ENCODE peak calls at places on chromosomes 3 and 15, in eight cellular contexts. F is GM12878, B is spleen, R is esophagus muscularis mucosa, Q is stomach, X is upper lobe of left lung, Z is endothelial cell of umbilical vein, T is breast epithelium. G is an unnamed sample.

GRCh38 chr3:98962189-98962930 is 60.9 kb upstream of the DCBLD2 start:
- DNase-seq in F (no peak), B (no peak), R (no peak), Q (no peak), X (no peak), Z (peak), T (no peak), G (no peak)

GRCh38 chr3:134933997-134934396 is 138.9 kb downstream of the EPHB1 start:
- DNase-seq in F (no peak), B (no peak), R (no peak), Q (no peak), X (no peak), Z (no peak), T (no peak), G (no peak)

GRCh38 chr3:195386739-195387138 is 56.1 kb downstream of the ACAP2 start:
- DNase-seq in F (no peak), B (no peak), R (no peak), Q (no peak), X (no peak), Z (no peak), T (no peak), G (no peak)

GRCh38 chr15:88882745-88883144 is 12.6 kb downstream of the HAPLN3 start:
- DNase-seq in F (no peak), B (no peak), R (no peak), Q (no peak), X (no peak), Z (no peak), T (no peak), G (no peak)

GRCh38 chr3:114866430-114866829 is 280.7 kb downstream of the ZBTB20 start:
- DNase-seq in F (no peak), B (no peak), R (no peak), Q (no peak), X (no peak), Z (no peak), T (no peak), G (no peak)

GRCh38 chr3:183265713-183266417 is 12.8 kb downstream of the B3GNT5 start:
- DNase-seq in F (no peak), B (no peak), R (no peak), Q (peak), X (no peak), Z (peak), T (no peak), G (no peak)

GRCh38 chr15:31609243-31609642 is 282.6 kb downstream of the KLF13 start:
- DNase-seq in F (no peak), B (no peak), R (no peak), Q (no peak), X (no peak), Z (no peak), T (no peak), G (no peak)

GRCh38 chr3:58013973-58014649 is 5.9 kb downstream of the FLNB start:
- DNase-seq in F (no peak), B (no peak), R (no peak), Q (peak), X (no peak), Z (peak), T (no peak), G (no peak)

GRCh38 chr3:14460342-14461005 is 58.1 kb downstream of the SLC6A6 start:
- DNase-seq in F (no peak), B (no peak), R (no peak), Q (peak), X (peak), Z (peak), T (peak), G (no peak)

GRCh38 chr3:67637255-67637900 is 17.0 kb downstream of the SUCLG2 start:
- DNase-seq in F (no peak), B (no peak), R (no peak), Q (no peak), X (no peak), Z (no peak), T (no peak), G (no peak)

GRCh38 chr3:188390775-188391443 is 237.0 kb downstream of the LPP start:
- DNase-seq in F (no peak), B (no peak), R (no peak), Q (no peak), X (no peak), Z (no peak), T (no peak), G (no peak)

DNA sequence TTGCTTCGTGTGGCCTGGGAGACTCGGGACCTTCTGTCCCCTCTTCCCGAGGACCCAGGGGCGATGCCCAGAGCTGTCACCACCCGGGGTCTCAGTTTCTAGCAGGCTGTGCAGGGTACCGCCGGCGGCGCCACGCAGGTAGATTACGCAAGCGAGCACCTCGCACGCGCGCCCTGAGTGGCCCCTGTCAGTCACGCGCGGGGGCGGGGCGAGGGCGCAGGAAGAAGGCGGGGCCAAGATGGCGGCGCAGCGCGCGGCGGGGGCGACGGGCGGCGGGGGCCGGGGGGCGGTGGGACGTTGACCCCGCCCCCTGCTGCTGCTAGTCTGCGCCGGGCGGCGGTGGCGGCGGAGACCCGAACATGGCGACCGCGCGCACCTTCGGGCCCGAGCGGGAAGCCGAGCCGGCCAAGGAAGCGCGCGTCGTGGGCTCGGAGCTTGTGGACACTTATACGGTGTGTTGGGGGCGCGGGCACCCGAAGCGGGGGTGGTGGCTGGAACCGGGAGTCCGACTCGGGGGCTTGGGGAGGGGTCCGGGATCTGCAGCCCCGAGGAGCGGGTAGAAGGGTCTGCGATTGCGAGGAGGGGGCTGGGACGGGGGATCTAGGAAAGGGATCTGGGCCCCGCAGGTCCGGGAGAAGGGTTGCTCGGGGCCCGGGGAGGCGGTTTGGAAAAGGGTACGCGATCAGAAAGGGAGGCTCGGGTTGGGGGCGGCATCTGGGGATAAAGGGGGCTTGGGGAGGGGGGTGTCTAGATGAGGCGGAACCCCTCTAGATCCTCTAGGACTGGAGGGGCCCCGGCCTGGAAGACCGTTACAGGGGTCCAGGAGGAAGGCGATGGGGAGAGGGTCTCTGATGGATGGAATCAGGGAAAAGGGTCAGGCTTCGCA is at the start of gene NISCH:
- DNase-seq in F (peak), B (peak), R (peak), Q (peak), X (peak), Z (peak), T (peak), G (peak)
- TF ChIP-seq POLR2A in F (peak), B (peak), R (peak), Q (peak), X (peak), Z (no peak), T (peak), G (peak)

DNA sequence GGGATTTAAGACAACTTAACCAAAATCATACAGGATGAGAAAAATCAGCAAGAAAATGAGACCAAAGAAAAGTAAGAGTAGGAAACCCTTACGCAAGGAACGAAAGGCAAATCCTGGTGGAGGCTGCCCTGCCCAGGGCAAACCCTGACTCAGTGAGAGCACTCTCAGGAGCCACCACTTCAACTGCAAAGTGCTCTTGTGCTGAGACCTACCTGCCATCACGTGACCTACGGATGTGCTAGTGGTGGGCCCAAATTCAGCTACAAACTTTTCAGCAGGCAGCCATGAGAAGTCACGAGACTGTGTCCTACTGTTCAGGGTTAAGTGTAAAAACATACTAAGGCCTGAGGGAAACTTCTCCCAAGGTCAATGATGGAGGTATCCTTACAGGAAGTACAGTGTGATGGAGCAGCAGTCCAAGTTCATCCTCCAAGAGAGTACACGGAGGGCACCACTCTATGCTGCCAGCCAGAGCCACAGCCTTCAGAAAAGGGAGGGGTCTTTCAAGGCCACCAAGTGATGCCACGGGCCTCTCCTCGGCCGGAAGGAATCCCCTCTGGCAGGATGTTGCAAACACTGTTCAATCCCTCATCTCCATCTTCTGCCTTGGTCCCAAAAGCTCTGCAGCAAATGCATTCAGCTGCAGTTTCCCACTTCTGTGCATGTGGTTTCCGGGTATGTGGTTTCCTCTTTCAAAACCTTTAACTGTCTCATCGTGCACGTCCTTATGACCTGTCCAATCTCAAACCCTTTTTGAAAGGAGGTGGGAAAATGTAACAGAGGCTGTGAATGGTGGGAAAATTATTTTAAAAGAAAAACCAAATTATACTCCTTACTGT is 9.5 kb downstream of the CHSY1 start:
- DNase-seq in F (peak), B (peak), R (no peak), Q (no peak), X (peak), Z (no peak), T (no peak), G (no peak)
- TF ChIP-seq POLR2AphosphoS5 in F (peak), B (peak), R (no peak), Q (no peak), X (peak), Z (no peak), T (no peak), G (no peak)

GRCh38 chr3:49721861-49722781 is 1.6 kb downstream of the GMPPB start:
- DNase-seq in F (no peak), B (peak), R (no peak), Q (no peak), X (peak), Z (no peak), T (no peak), G (peak)

GRCh38 chr3:49722896-49723295 is 855 bp downstream of the GMPPB start:
- DNase-seq in F (no peak), B (peak), R (no peak), Q (no peak), X (no peak), Z (no peak), T (no peak), G (no peak)

GRCh38 chr3:49723301-49723630 is 485 bp downstream of the GMPPB start:
- DNase-seq in F (no peak), B (peak), R (no peak), Q (peak), X (peak), Z (no peak), T (peak), G (peak)

GRCh38 chr3:49724586-49724985 is 835 bp upstream of the GMPPB start:
- DNase-seq in F (no peak), B (peak), R (no peak), Q (no peak), X (peak), Z (no peak), T (no peak), G (no peak)

DNA sequence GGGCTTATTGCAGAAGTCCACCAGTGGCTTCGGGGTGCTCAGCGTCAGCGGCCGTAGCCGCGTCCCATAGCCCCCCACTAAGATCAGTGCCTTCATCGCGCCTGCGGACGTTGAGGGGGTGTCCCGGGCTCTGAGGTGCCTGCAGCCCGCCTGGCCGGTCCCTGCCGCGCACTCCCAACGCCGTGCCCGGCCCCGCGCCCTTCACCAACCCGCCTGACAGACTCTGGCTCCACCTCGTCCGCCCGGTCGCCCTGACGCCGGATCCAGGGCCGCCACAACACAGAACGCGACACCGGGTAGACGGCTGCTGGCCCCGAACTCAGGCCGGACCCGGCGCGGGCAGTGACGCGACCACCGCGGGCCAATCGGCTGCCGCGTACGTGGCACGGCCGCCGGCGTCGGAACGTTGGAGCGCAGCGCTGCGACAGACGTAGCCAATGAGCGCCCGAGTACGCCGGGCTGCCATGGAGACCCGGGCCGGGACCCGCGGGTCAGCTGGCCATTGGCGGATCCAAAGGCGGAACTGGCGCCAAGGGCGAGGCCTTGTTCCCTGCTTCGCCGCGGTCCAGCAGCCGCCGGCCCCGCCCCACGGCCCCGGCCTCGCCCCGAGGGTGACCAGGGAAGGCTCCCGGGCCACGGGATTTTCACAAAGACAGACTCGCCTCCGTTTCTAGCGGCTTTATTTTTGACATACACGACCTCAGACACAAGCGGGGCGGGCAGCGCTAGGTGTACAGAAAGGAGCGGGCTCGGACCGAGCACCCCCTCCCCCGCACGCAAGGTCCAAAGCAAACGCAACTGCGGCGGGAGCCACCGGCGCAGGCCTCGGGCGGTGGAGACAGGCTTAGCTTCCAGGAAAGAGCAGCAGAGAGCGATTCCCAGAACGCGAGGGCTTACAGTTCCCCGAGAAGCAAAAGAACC is at the start of gene GMPPB:
- DNase-seq in F (peak), B (peak), R (peak), Q (peak), X (peak), Z (peak), T (peak), G (peak)
- TF ChIP-seq POLR2A in F (peak), B (peak), R (peak), Q (peak), X (peak), Z (peak), T (peak), G (peak)

GRCh38 chr15:98983333-98983732 is 24.3 kb downstream of the PGPEP1L start:
- DNase-seq in F (no peak), B (no peak), R (peak), Q (peak), X (peak), Z (peak), T (no peak), G (no peak)
- TF ChIP-seq POLR2AphosphoS5 in F (no peak), B (peak), R (peak), Q (peak), X (peak), Z (no peak), T (no peak), G (no peak)

DNA sequence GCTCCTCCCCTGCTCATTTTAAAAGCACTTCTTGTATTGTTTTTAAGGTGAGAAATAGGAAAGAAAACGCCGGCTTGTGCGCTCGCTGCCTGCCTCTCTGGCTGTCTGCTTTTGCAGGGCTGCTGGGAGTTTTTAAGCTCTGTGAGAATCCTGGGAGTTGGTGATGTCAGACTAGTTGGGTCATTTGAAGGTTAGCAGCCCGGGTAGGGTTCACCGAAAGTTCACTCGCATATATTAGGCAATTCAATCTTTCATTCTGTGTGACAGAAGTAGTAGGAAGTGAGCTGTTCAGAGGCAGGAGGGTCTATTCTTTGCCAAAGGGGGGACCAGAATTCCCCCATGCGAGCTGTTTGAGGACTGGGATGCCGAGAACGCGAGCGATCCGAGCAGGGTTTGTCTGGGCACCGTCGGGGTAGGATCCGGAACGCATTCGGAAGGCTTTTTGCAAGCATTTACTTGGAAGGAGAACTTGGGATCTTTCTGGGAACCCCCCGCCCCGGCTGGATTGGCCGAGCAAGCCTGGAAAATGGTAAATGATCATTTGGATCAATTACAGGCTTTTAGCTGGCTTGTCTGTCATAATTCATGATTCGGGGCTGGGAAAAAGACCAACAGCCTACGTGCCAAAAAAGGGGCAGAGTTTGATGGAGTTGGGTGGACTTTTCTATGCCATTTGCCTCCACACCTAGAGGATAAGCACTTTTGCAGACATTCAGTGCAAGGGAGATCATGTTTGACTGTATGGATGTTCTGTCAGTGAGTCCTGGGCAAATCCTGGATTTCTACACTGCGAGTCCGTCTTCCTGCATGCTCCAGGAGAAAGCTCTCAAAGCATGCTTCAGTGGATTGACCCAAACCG is at the start of gene RARB:
- DNase-seq in F (no peak), B (no peak), R (peak), Q (peak), X (peak), Z (peak), T (peak), G (no peak)
- TF ChIP-seq POLR2A in F (no peak), B (peak), R (peak), Q (peak), X (peak), Z (peak), T (peak), G (no peak)

GRCh38 chr15:43775411-43775965 is 1.3 kb downstream of the ELL3 start:
- DNase-seq in F (no peak), B (no peak), R (no peak), Q (peak), X (peak), Z (peak), T (peak), G (no peak)
- TF ChIP-seq POLR2AphosphoS5 in F (no peak), B (peak), R (peak), Q (no peak), X (no peak), Z (no peak), T (peak), G (no peak)

GRCh38 chr3:136751259-136752045 is 726 bp downstream of the STAG1 start:
- DNase-seq in F (no peak), B (peak), R (peak), Q (peak), X (peak), Z (peak), T (peak), G (peak)
- TF ChIP-seq POLR2A in F (peak), B (no peak), R (no peak), Q (no peak), X (no peak), Z (peak), T (no peak), G (no peak)

G was measured in GM12892.